ENCODE peak calls at places on chromosomes 6 and 20, in five cellular contexts. R, E, K, P and I are unnamed samples.

GRCh38 chr6:25223421-25224052 is 55.6 kb upstream of the CARMIL1 start:
- DNase-seq in R (peak), E (peak), K (peak), P (peak), I (peak)

GRCh38 chr6:63637865-63638445 is 2.4 kb downstream of the PHF3 start:
- DNase-seq in R (no peak), E (peak), K (no peak), P (peak), I (no peak)

GRCh38 chr6:154509421-154510143 is 903 bp downstream of the CNKSR3 start:
- DNase-seq in R (peak), E (peak), K (no peak), P (no peak), I (peak)

GRCh38 chr20:24493181-24493580 is 23.8 kb downstream of the SYNDIG1 start:
- DNase-seq in R (no peak), E (no peak), K (no peak), P (no peak), I (no peak)

GRCh38 chr6:89917216-89917615 is 22.9 kb downstream of the GJA10 start:
- DNase-seq in R (no peak), E (no peak), K (no peak), P (no peak), I (no peak)

GRCh38 chr20:38315290-38315966 is 11.5 kb downstream of the BPI start:
- DNase-seq in R (no peak), E (peak), K (no peak), P (no peak), I (no peak)

GRCh38 chr6:47196113-47196512 is 113.6 kb downstream of the TNFRSF21 start:
- DNase-seq in R (no peak), E (no peak), K (no peak), P (no peak), I (no peak)

GRCh38 chr20:13492001-13492480 is 146.7 kb downstream of the TASP1 start:
- DNase-seq in R (peak), E (peak), K (no peak), P (no peak), I (peak)

GRCh38 chr6:166820483-166820882 is 135.9 kb downstream of the RNASET2 start:
- DNase-seq in R (no peak), E (no peak), K (no peak), P (no peak), I (no peak)

GRCh38 chr6:13189710-13190109 is 138.6 kb downstream of the TBC1D7 start:
- DNase-seq in R (no peak), E (no peak), K (no peak), P (no peak), I (no peak)

GRCh38 chr6:108650325-108650724 is 89.6 kb downstream of the FOXO3 start:
- DNase-seq in R (no peak), E (no peak), K (no peak), P (no peak), I (no peak)

GRCh38 chr6:62150048-62150663 is 135.9 kb downstream of the KHDRBS2 start:
- DNase-seq in R (peak), E (peak), K (no peak), P (peak), I (peak)

GRCh38 chr6:144710207-144710606 is 425.1 kb downstream of the UTRN start:
- DNase-seq in R (no peak), E (peak), K (no peak), P (no peak), I (no peak)

GRCh38 chr20:11453430-11453829 is 464.3 kb upstream of the BTBD3 start:
- DNase-seq in R (no peak), E (peak), K (no peak), P (peak), I (no peak)

GRCh38 chr20:32153156-32153665 is 43.7 kb downstream of the TM9SF4 start:
- DNase-seq in R (no peak), E (no peak), K (no peak), P (no peak), I (no peak)

GRCh38 chr6:165895421-165896165 is 232.6 kb upstream of the PDE10A start:
- DNase-seq in R (no peak), E (peak), K (no peak), P (no peak), I (no peak)

GRCh38 chr6:131744888-131745287 is 34.1 kb upstream of the CTAGE9 start:
- DNase-seq in R (no peak), E (no peak), K (no peak), P (no peak), I (no peak)

GRCh38 chr20:31920275-31920855 is 31.5 kb downstream of the PDRG1 start:
- DNase-seq in R (no peak), E (no peak), K (no peak), P (no peak), I (peak)

GRCh38 chr6:152671146-152671545 is 26.6 kb upstream of the MYCT1 start:
- DNase-seq in R (no peak), E (peak), K (no peak), P (no peak), I (no peak)

GRCh38 chr6:111722220-111722731 is 116.6 kb upstream of the TRAF3IP2 start:
- DNase-seq in R (no peak), E (peak), K (no peak), P (peak), I (no peak)

GRCh38 chr6:133380723-133381122 is 139.6 kb downstream of the EYA4 start:
- DNase-seq in R (no peak), E (no peak), K (no peak), P (no peak), I (no peak)

GRCh38 chr6:169168302-169168630 is 85.4 kb downstream of the THBS2 start:
- DNase-seq in R (no peak), E (no peak), K (no peak), P (no peak), I (no peak)

GRCh38 chr20:50333856-50334255 is 143.2 kb downstream of the CEBPB start:
- DNase-seq in R (no peak), E (peak), K (no peak), P (no peak), I (no peak)

GRCh38 chr20:62201173-62202082 is 18.6 kb downstream of the MTG2 start:
- DNase-seq in R (no peak), E (no peak), K (no peak), P (no peak), I (no peak)

GRCh38 chr6:128515550-128516513 is 4.6 kb downstream of the PTPRK start:
- DNase-seq in R (no peak), E (peak), K (no peak), P (no peak), I (no peak)

GRCh38 chr20:51871943-51872342 is 69.6 kb upstream of the SALL4 start:
- DNase-seq in R (no peak), E (no peak), K (no peak), P (no peak), I (no peak)

GRCh38 chr6:33521790-33522091 is 58.3 kb downstream of the BAK1 start:
- DNase-seq in R (no peak), E (no peak), K (no peak), P (no peak), I (no peak)

GRCh38 chr6:113723182-113723581 is 134.0 kb upstream of the MARCKS start:
- DNase-seq in R (peak), E (peak), K (no peak), P (no peak), I (no peak)

GRCh38 chr20:25136643-25137559 is 55.0 kb upstream of the VSX1 start:
- DNase-seq in R (no peak), E (peak), K (peak), P (no peak), I (peak)

GRCh38 chr6:165659945-165660862 is 2.8 kb downstream of the PDE10A start:
- DNase-seq in R (peak), E (peak), K (no peak), P (no peak), I (peak)

GRCh38 chr6:116291701-116292396 is 12.1 kb upstream of the TSPYL1 start:
- DNase-seq in R (no peak), E (peak), K (no peak), P (no peak), I (no peak)